ENCODE peak calls at places on chromosomes 7 and 10, in six cellular contexts. R is fibroblast of lung, A is fibroblast of pulmonary artery, H is uterus, W is GM10248, O is heart left ventricle. C is an unnamed sample.

GRCh38 chr10:114387784-114388183 is 16.5 kb downstream of the AFAP1L2 start:
- DNase-seq in R (no peak), A (no peak), H (no peak), W (no peak), O (no peak), C (no peak)

GRCh38 chr7:151081170-151082101 is 827 bp upstream of the FASTK start:
- DNase-seq in R (peak; percentile 34), A (no peak), H (peak; percentile 39), W (no peak), O (no peak), C (no peak)

GRCh38 chr10:36178616-36179015 is 536.5 kb upstream of the FZD8 start:
- DNase-seq in R (no peak), A (no peak), H (no peak), W (no peak), O (no peak), C (no peak)

GRCh38 chr10:58951750-58952149 is 224.7 kb upstream of the PHYHIPL start:
- DNase-seq in R (peak; percentile 59), A (peak; percentile 36), H (no peak), W (no peak), O (no peak), C (peak; percentile 46)

GRCh38 chr7:43039346-43039745 is 73.1 kb upstream of the HECW1 start:
- DNase-seq in R (no peak), A (no peak), H (no peak), W (no peak), O (no peak), C (peak; percentile 24)

GRCh38 chr7:120055300-120055699 is 217.7 kb upstream of the KCND2 start:
- DNase-seq in R (peak; percentile 68), A (peak; percentile 64), H (no peak), W (no peak), O (no peak), C (peak; percentile 79)

GRCh38 chr7:30331338-30331737 is 46.9 kb downstream of the ZNRF2 start:
- DNase-seq in R (peak; percentile 40), A (peak; percentile 67), H (no peak), W (no peak), O (no peak), C (peak; percentile 17)

GRCh38 chr10:86661161-86662025 is 6.9 kb upstream of the LDB3 start:
- DNase-seq in R (peak; percentile 26), A (peak; percentile 49), H (no peak), W (no peak), O (peak; percentile 83), C (no peak)

GRCh38 chr7:1234049-1234691 is 1.5 kb downstream of the UNCX start:
- DNase-seq in R (no peak), A (no peak), H (no peak), W (no peak), O (no peak), C (no peak)

GRCh38 chr10:33643042-33643441 is 308.6 kb upstream of the NRP1 start:
- DNase-seq in R (peak; percentile 88), A (peak; percentile 47), H (no peak), W (no peak), O (no peak), C (peak; percentile 74)

GRCh38 chr7:76386691-76387260 is 22.7 kb downstream of the SSC4D start:
- DNase-seq in R (peak; percentile 39), A (no peak), H (no peak), W (no peak), O (no peak), C (peak; percentile 34)

GRCh38 chr7:26863504-26864308 is 684 bp downstream of the SKAP2 start:
- DNase-seq in R (peak; percentile 32), A (peak; percentile 43), H (no peak), W (peak; percentile 42), O (no peak), C (peak; percentile 36)

GRCh38 chr10:106960812-106961211 is 203.7 kb downstream of the SORCS1 start:
- DNase-seq in R (no peak), A (no peak), H (no peak), W (no peak), O (no peak), C (no peak)

GRCh38 chr10:102434251-102434913 is 2.0 kb upstream of the CUEDC2 start:
- DNase-seq in R (peak; percentile 59), A (peak; percentile 84), H (no peak), W (no peak), O (no peak), C (no peak)

GRCh38 chr7:12898004-12898403 is 210.6 kb downstream of the ARL4A start:
- DNase-seq in R (no peak), A (no peak), H (no peak), W (no peak), O (no peak), C (no peak)

GRCh38 chr7:74002474-74003017 is 25.4 kb upstream of the ELN start:
- DNase-seq in R (peak; percentile 86), A (peak; percentile 69), H (peak; percentile 58), W (no peak), O (peak; percentile 66), C (peak; percentile 58)

GRCh38 chr10:30885423-30885822 is 146.2 kb downstream of the ZNF438 start:
- DNase-seq in R (no peak), A (no peak), H (no peak), W (no peak), O (no peak), C (no peak)

GRCh38 chr7:16652888-16653287 is 6.9 kb downstream of the BZW2 start:
- DNase-seq in R (no peak), A (no peak), H (no peak), W (no peak), O (no peak), C (no peak)

GRCh38 chr7:21243265-21243664 is 184.6 kb upstream of the SP4 start:
- DNase-seq in R (no peak), A (no peak), H (no peak), W (no peak), O (no peak), C (no peak)

GRCh38 chr10:71260622-71261325 is 48.4 kb downstream of the UNC5B start:
- DNase-seq in R (peak; percentile 96), A (peak; percentile 97), H (peak; percentile 88), W (no peak), O (peak; percentile 62), C (peak; percentile 89)

GRCh38 chr7:38105874-38106483 is 72.1 kb upstream of the STARD3NL start:
- DNase-seq in R (peak; percentile 45), A (peak; percentile 70), H (no peak), W (peak; percentile 49), O (no peak), C (peak; percentile 51)

GRCh38 chr10:3820255-3820654 is 35.2 kb upstream of the KLF6 start:
- DNase-seq in R (no peak), A (peak; percentile 66), H (no peak), W (no peak), O (no peak), C (peak; percentile 86)

GRCh38 chr10:88792656-88793055 is 9.9 kb upstream of the LIPM start:
- DNase-seq in R (peak; percentile 72), A (peak; percentile 79), H (no peak), W (no peak), O (peak; percentile 16), C (peak; percentile 18)

GRCh38 chr7:25389489-25390106 is 161.3 kb upstream of the NPVF start:
- DNase-seq in R (peak; percentile 18), A (peak; percentile 64), H (no peak), W (peak; percentile 21), O (no peak), C (no peak)

GRCh38 chr10:107914450-107915276 is 750.2 kb upstream of the SORCS1 start:
- DNase-seq in R (peak; percentile 3), A (no peak), H (no peak), W (peak; percentile 12), O (no peak), C (no peak)

GRCh38 chr7:105656922-105657521 is 75.7 kb upstream of the EFCAB10 start:
- DNase-seq in R (no peak), A (peak; percentile 28), H (no peak), W (peak; percentile 75), O (no peak), C (peak; percentile 5)

GRCh38 chr10:54869022-54869421 is 68.0 kb upstream of the PCDH15 start:
- DNase-seq in R (peak; percentile 37), A (no peak), H (no peak), W (no peak), O (no peak), C (no peak)

GRCh38 chr7:80942261-80943041 is 23.6 kb upstream of the SEMA3C start:
- DNase-seq in R (peak; percentile 99), A (peak; percentile 97), H (peak; percentile 34), W (no peak), O (peak; percentile 39), C (peak; percentile 97)

GRCh38 chr10:2839081-2839725 is 228.1 kb upstream of the PFKP start:
- DNase-seq in R (no peak), A (peak; percentile 0), H (no peak), W (peak; percentile 50), O (no peak), C (no peak)

DNA sequence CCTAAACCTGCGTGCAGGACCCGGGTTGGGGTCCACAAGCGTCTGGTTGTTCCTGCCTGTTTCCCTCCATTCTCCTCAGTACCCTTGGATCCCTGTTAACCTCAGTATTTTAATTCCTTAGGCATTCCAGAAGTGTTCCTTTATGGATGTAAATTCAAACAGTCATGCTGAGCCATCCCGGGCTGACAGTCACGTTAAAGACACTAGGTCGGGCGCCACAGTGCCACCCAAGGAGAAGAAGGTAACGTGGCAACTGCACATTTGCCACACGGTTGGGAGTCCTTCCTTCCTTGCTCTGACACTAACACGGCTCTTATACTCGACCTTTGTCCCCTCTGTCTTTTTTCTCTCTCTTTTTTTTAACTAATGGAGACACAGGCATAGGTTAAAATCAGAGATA is 187.0 kb downstream of the ARHGAP21 start:
- DNase-seq in R (no peak), A (no peak), H (no peak), W (no peak), O (no peak), C (no peak)
- TF ChIP-seq CTCF in R (no peak), A (no peak), H (no peak), W (no peak), O (no peak), C (no peak)

GRCh38 chr7:3722396-3722846 is 421.4 kb downstream of the SDK1 start:
- DNase-seq in R (peak; percentile 29), A (peak; percentile 20), H (no peak), W (no peak), O (no peak), C (no peak)
- TF ChIP-seq CTCF in R (peak; percentile 34), A (peak; percentile 25), H (no peak), W (no peak), O (peak; percentile 12), C (no peak)

GRCh38 chr10:44372181-44372580 is 12.7 kb downstream of the CXCL12 start:
- DNase-seq in R (no peak), A (no peak), H (no peak), W (no peak), O (no peak), C (no peak)

GRCh38 chr10:44373341-44373995 is 11.4 kb downstream of the CXCL12 start:
- DNase-seq in R (no peak), A (no peak), H (no peak), W (no peak), O (no peak), C (no peak)

GRCh38 chr10:44369851-44370250 is 15.0 kb downstream of the CXCL12 start:
- DNase-seq in R (peak; percentile 39), A (no peak), H (no peak), W (no peak), O (no peak), C (no peak)

GRCh38 chr10:44369296-44369695 is 15.6 kb downstream of the CXCL12 start:
- DNase-seq in R (peak; percentile 65), A (peak; percentile 33), H (no peak), W (no peak), O (no peak), C (peak; percentile 28)

GRCh38 chr10:44370731-44371248 is 14.1 kb downstream of the CXCL12 start:
- DNase-seq in R (no peak), A (no peak), H (no peak), W (no peak), O (no peak), C (no peak)
- TF ChIP-seq CTCF in R (no peak), A (peak; percentile 19), H (no peak), W (no peak), O (no peak), C (no peak)

GRCh38 chr7:128891110-128891941 is 19.2 kb downstream of the KCP start:
- DNase-seq in R (no peak), A (no peak), H (no peak), W (no peak), O (no peak), C (no peak)
- TF ChIP-seq CTCF in R (no peak), A (no peak), H (no peak), W (no peak), O (no peak), C (no peak)